ENCODE peak calls at places on chromosomes 2 and 18, in four cellular contexts. V is HepG2, O is K562, U is GM12878. Y is an unnamed sample. For H3K27me3, the result is how much of the 10 kb centered on the place peaks cover.

GRCh38 chr2:236535024-236535423 is 34.6 kb upstream of the ACKR3 start:
- DNase-seq in V (no peak), O (no peak), U (no peak), Y (peak)

GRCh38 chr18:66993492-66993891 is 389.6 kb upstream of the CDH19 start:
- DNase-seq in V (peak), O (no peak), U (no peak), Y (no peak)

GRCh38 chr2:158297606-158298005 is 158.9 kb downstream of the CCDC148 start:
- DNase-seq in V (no peak), O (no peak), U (no peak), Y (no peak)

GRCh38 chr2:67465623-67466022 is 68.5 kb downstream of the ETAA1 start:
- DNase-seq in V (no peak), O (no peak), U (no peak), Y (no peak)

GRCh38 chr2:240925576-240926515 is 19.7 kb downstream of the CROCC2 start:
- DNase-seq in V (no peak), O (no peak), U (no peak), Y (no peak)

GRCh38 chr2:144524190-144524957 is 4.5 kb upstream of the ZEB2 start:
- DNase-seq in V (no peak), O (peak), U (no peak), Y (no peak)

GRCh38 chr2:119674711-119675500 is 4.1 kb upstream of the TMEM177 start:
- DNase-seq in V (no peak), O (no peak), U (no peak), Y (no peak)

GRCh38 chr18:38981382-38981781 is 1415.8 kb upstream of the CELF4 start:
- DNase-seq in V (no peak), O (no peak), U (no peak), Y (no peak)

GRCh38 chr2:134218928-134219707 is 34.8 kb upstream of the MGAT5 start:
- DNase-seq in V (no peak), O (peak), U (no peak), Y (no peak)

GRCh38 chr2:26450031-26450635 is 27.8 kb downstream of the OTOF start:
- DNase-seq in V (no peak), O (no peak), U (no peak), Y (no peak)

GRCh38 chr2:106161938-106162814 is 31.9 kb downstream of the UXS1 start:
- DNase-seq in V (no peak), O (peak), U (no peak), Y (peak)

DNA sequence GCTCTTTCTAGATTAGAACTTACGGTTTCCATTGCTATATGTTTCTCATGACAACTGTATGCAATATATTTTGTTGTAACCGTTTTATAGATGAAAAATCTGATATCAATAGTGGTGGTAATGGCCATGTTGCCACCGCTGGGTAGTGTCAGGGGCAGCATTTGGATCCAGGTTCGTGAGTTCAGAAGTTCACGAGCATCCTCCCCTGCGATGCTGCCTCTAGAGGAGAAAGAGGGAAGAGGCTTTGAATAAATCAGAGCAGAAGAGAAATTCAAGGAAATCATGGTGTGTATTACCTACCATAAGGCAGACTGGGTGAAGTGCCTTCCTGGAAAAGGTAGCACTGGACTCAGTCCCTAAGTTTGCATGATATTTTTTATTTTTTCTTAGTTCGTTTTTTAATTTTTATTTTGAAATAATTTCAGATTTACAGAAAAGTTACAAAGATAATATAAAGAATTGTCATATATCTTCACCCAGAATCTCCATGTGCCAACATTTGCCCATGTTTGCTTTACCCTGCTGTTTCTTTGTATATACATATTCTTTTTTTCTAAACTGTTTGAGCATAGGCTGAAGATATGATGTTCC is 3.3 kb upstream of the ZBTB7C start:
- DNase-seq in V (peak), O (peak), U (no peak), Y (peak)
- TF ChIP-seq MYC in V (no peak), O (no peak), U (no peak), Y (no peak)

GRCh38 chr2:27954261-27954673 is 63.7 kb downstream of the BABAM2 start:
- DNase-seq in V (no peak), O (no peak), U (no peak), Y (peak)
- H3K4me2 ChIP-seq in V (no peak), O (no peak), U (no peak), Y (peak)

GRCh38 chr2:176637134-176637496 is 367.9 kb downstream of the MTX2 start:
- DNase-seq in V (no peak), O (no peak), U (no peak), Y (no peak)
- H3K27me3 ChIP-seq in V (half or more), O (under half), U (under half), Y (under half)

GRCh38 chr2:136386046-136386445 is 268.1 kb upstream of the CXCR4 start:
- DNase-seq in V (no peak), O (no peak), U (no peak), Y (no peak)
- TF ChIP-seq MYC in V (no peak), O (no peak), U (no peak), Y (no peak)

GRCh38 chr18:78238404-78239089 is 741.1 kb upstream of the SALL3 start:
- DNase-seq in V (no peak), O (no peak), U (no peak), Y (no peak)

GRCh38 chr18:78241535-78242306 is 737.9 kb upstream of the SALL3 start:
- DNase-seq in V (no peak), O (no peak), U (no peak), Y (no peak)

GRCh38 chr18:78239090-78239457 is 740.5 kb upstream of the SALL3 start:
- DNase-seq in V (no peak), O (no peak), U (no peak), Y (no peak)

GRCh38 chr18:78240867-78241266 is 738.8 kb upstream of the SALL3 start:
- DNase-seq in V (no peak), O (no peak), U (no peak), Y (no peak)

DNA sequence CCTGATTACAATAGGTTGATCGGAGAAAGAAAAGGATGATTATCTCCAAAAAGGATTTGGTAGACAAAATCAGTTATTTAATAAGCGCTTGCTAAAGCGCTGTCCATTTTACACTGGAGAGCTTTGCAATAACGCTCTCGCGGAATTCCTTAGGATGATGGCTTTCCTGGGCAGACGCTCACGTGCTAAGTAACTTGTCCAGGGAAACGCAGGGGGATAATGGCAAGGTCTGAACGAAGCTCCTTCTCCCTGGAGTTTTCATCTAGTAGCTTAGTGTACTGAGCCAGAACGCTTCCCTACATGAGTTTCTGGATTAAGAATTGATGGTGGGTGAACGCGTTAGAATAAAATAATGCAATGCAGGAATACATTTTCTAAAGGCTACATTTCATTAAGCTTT is 739.5 kb upstream of the SALL3 start:
- DNase-seq in V (no peak), O (no peak), U (no peak), Y (no peak)
- H3K4me2 ChIP-seq in V (no peak), O (no peak), U (no peak), Y (no peak)

GRCh38 chr2:121041516-121041915 is 243.5 kb downstream of the TFCP2L1 start:
- DNase-seq in V (no peak), O (no peak), U (no peak), Y (no peak)
- H3K27me3 ChIP-seq in V (half or more), O (under half), U (under half), Y (under half)

GRCh38 chr2:98771264-98771663 is 40.3 kb upstream of the MGAT4A start:
- DNase-seq in V (no peak), O (no peak), U (no peak), Y (no peak)

GRCh38 chr2:98773169-98773568 is 42.2 kb upstream of the MGAT4A start:
- DNase-seq in V (no peak), O (no peak), U (no peak), Y (no peak)

GRCh38 chr2:98773907-98774306 is 43.0 kb upstream of the MGAT4A start:
- DNase-seq in V (no peak), O (no peak), U (no peak), Y (no peak)

GRCh38 chr2:98771771-98772521 is 41.0 kb upstream of the MGAT4A start:
- DNase-seq in V (no peak), O (no peak), U (no peak), Y (no peak)

DNA sequence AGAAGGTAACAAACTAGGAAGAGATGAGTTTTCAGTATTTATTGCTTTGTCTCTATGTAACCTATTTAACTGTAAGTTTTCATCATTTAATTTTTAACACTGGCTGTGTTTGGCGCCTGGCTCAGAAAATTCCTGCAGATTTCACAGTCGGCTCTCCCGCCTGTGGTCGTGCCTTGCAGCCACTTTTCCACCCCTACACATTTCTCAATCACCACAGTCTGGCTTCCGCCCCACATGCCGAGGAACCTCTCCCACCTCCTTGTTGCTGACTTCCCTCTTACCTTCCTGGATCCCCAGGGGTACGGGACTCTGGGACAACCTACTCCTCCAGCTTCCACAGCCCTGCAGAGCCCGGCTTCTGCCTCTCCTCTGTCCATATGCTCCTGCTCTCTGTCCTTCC is 41.6 kb upstream of the MGAT4A start:
- DNase-seq in V (no peak), O (no peak), U (no peak), Y (no peak)
- TF ChIP-seq MYC in V (no peak), O (no peak), U (no peak), Y (no peak)

GRCh38 chr18:9140381-9140780 is 3.8 kb downstream of the ANKRD12 start:
- DNase-seq in V (no peak), O (no peak), U (no peak), Y (no peak)

GRCh38 chr18:9137168-9138066 is 836 bp downstream of the ANKRD12 start:
- DNase-seq in V (peak), O (peak), U (no peak), Y (peak)

GRCh38 chr18:9136315-9137141 is at the start of gene ANKRD12:
- DNase-seq in V (peak), O (peak), U (peak), Y (peak)

GRCh38 chr18:9140984-9141383 is 4.4 kb downstream of the ANKRD12 start:
- DNase-seq in V (no peak), O (no peak), U (no peak), Y (no peak)

DNA sequence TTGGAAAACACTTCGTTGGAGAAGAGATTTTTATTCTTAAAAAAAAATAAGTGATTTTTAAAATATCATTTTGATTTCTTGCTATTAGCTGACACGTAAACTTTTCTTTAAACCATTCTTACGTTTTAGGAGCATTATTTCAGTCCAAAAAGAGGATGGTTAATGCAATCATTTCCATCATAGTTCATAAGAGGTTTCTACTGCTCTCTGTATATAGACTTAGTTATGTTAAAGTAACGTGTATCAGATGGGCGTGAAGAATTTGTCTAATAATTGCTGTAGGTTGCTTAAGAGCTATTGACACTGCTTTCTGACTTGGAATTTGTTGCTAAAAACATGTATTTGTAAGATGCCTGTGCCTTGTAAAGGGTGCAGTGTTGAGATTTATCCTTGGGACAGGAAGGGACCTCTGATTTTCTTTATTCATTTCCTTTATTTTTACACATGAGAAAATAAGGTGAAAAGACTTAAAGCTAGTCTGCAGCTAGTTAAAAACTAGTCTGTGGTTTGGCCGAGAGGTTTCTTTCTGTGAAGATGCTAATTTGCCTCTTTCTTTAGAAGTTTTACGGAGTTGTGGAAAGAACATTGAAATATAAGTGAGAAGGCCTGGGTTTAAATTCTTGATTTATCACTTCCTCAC is 2.9 kb downstream of the ANKRD12 start:
- DNase-seq in V (no peak), O (no peak), U (no peak), Y (peak)
- H3K4me2 ChIP-seq in V (peak), O (peak), U (peak), Y (peak)

GRCh38 chr2:56185582-56186046 is 1.8 kb downstream of the CCDC85A start:
- DNase-seq in V (no peak), O (no peak), U (no peak), Y (peak)
- H3K27me3 ChIP-seq in V (under half), O (under half), U (under half), Y (under half)